ENCODE peak calls at places on chromosome 22, in four cellular contexts. One of them, this sample, is unnamed.

GRCh38 chr22:37604875-37605274 is 3.8 kb upstream of the GGA1 start:
- DNase-seq in IMR-90: no peak
- DNase-seq in H9: no peak
- DNase-seq in H1: no peak
- DNase-seq in this sample: no peak

GRCh38 chr22:41781508-41781906 is 19.0 kb upstream of the CCDC134 start:
- DNase-seq in IMR-90: no peak
- DNase-seq in H9: no peak
- DNase-seq in H1: no peak
- DNase-seq in this sample: no peak

GRCh38 chr22:23591203-23591791 is 11.2 kb upstream of the IGLL1 start:
- DNase-seq in IMR-90: peak; percentile 54
- DNase-seq in H9: peak; percentile 85
- DNase-seq in H1: peak; percentile 78
- DNase-seq in this sample: peak; percentile 84

GRCh38 chr22:24434472-24435322 is 7.3 kb downstream of the ADORA2A start:
- DNase-seq in IMR-90: no peak
- DNase-seq in H9: no peak
- DNase-seq in H1: no peak
- DNase-seq in this sample: no peak

GRCh38 chr22:30115705-30116104 is 35.4 kb downstream of the HORMAD2 start:
- DNase-seq in IMR-90: peak; percentile 9
- DNase-seq in H9: no peak
- DNase-seq in H1: no peak
- DNase-seq in this sample: peak; percentile 3

GRCh38 chr22:35488513-35488912 is 52.1 kb upstream of the RASD2 start:
- DNase-seq in IMR-90: no peak
- DNase-seq in H9: no peak
- DNase-seq in H1: no peak
- DNase-seq in this sample: no peak

GRCh38 chr22:40055143-40055926 is 60.6 kb downstream of the FAM83F start:
- DNase-seq in IMR-90: no peak
- DNase-seq in H9: no peak
- DNase-seq in H1: no peak
- DNase-seq in this sample: peak; percentile 82

GRCh38 chr22:25027552-25027951 is 75.0 kb downstream of the KIAA1671 start:
- DNase-seq in IMR-90: no peak
- DNase-seq in H9: no peak
- DNase-seq in H1: no peak
- DNase-seq in this sample: peak; percentile 79

GRCh38 chr22:42018224-42018623 is 19.6 kb downstream of the WBP2NL start:
- DNase-seq in IMR-90: no peak
- DNase-seq in H9: no peak
- DNase-seq in H1: no peak
- DNase-seq in this sample: no peak

GRCh38 chr22:23655891-23656475 is 23.9 kb upstream of the DRICH1 start:
- DNase-seq in IMR-90: no peak
- DNase-seq in H9: no peak
- DNase-seq in H1: no peak
- DNase-seq in this sample: no peak

GRCh38 chr22:19065298-19065859 is 56.8 kb downstream of the DGCR2 start:
- DNase-seq in IMR-90: no peak
- DNase-seq in H9: no peak
- DNase-seq in H1: no peak
- DNase-seq in this sample: no peak

GRCh38 chr22:40276877-40277823 is 69.2 kb upstream of the ADSL start:
- DNase-seq in IMR-90: peak; percentile 51
- DNase-seq in H9: no peak
- DNase-seq in H1: no peak
- DNase-seq in this sample: no peak

GRCh38 chr22:25403752-25404471 is 160.6 kb upstream of the GRK3 start:
- DNase-seq in IMR-90: peak; percentile 41
- DNase-seq in H9: no peak
- DNase-seq in H1: no peak
- DNase-seq in this sample: peak; percentile 55

GRCh38 chr22:24208012-24208749 is 26.9 kb downstream of the SUSD2 start:
- DNase-seq in IMR-90: peak; percentile 98
- DNase-seq in H9: no peak
- DNase-seq in H1: no peak
- DNase-seq in this sample: no peak

GRCh38 chr22:36585841-36586240 is 56.9 kb upstream of the EIF3D start:
- DNase-seq in IMR-90: peak; percentile 20
- DNase-seq in H9: peak; percentile 54
- DNase-seq in H1: peak; percentile 50
- DNase-seq in this sample: peak; percentile 86

DNA sequence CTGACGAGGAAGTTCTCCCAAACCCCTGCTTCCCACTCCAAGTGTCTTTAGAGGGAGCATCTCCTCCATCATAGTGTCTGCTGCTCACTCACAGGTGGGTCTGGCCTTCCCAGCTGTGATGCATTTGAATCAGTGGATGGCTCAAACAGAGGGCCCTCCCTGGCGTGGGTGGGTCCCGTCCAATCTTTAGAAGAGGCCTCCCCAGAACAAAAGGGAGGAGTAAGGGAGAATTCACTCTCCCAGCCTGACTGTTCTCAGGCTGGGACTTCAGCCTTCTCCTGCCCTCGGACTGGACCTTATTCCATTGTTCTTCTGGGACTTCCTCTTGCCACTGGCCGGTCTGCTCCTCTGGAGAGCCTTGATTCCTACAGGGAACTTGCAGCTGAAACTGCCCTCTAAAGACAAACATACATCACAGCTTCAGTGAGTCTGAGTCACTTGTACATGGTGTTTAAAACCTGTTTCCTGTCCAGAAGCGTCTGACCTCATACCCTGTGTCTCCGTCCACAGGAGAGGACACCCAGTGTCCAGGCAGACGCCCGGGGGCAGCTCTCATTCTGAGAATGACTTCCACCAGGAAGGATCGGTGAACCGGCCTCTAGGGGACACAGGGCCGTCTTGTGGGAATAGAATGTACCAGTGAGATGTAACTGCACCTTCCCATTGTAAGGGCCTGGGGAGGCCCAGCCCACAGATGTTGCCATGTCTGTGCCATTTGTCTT is 234.7 kb downstream of the BRD1 start:
- DNase-seq in IMR-90: no peak
- DNase-seq in H9: no peak
- DNase-seq in H1: no peak
- DNase-seq in this sample: no peak
- H3K27ac ChIP-seq in IMR-90: no peak overlapping the region
- H3K27ac ChIP-seq in H9: no peak overlapping the region
- H3K27ac ChIP-seq in H1: no peak overlapping the region
- H3K27ac ChIP-seq in this sample: no peak overlapping the region

GRCh38 chr22:31726692-31727091 is 23.2 kb downstream of the PRR14L start:
- DNase-seq in IMR-90: no peak
- DNase-seq in H9: no peak
- DNase-seq in H1: no peak
- DNase-seq in this sample: no peak
- H3K56ac ChIP-seq in IMR-90: no peak overlapping the region
- H3K56ac ChIP-seq in H9: no peak overlapping the region
- H3K56ac ChIP-seq in H1: no peak overlapping the region
- H3K56ac ChIP-seq in this sample: no peak overlapping the region

GRCh38 chr22:44085743-44086741 is 61.9 kb downstream of the PARVB start:
- DNase-seq in IMR-90: peak; percentile 53
- DNase-seq in H9: peak; percentile 43
- DNase-seq in H1: peak; percentile 10
- DNase-seq in this sample: peak; percentile 66
- H3K27ac ChIP-seq in IMR-90: no peak overlapping the region
- H3K27ac ChIP-seq in H9: no peak overlapping the region
- H3K27ac ChIP-seq in H1: no peak overlapping the region
- H3K27ac ChIP-seq in this sample: no peak overlapping the region

GRCh38 chr22:22181515-22181959 is 63.0 kb upstream of the VPREB1 start:
- DNase-seq in IMR-90: no peak
- DNase-seq in H9: no peak
- DNase-seq in H1: no peak
- DNase-seq in this sample: no peak
- H3K56ac ChIP-seq in IMR-90: no peak overlapping the region
- H3K56ac ChIP-seq in H9: no peak overlapping the region
- H3K56ac ChIP-seq in H1: no peak overlapping the region
- H3K56ac ChIP-seq in this sample: no peak overlapping the region

DNA sequence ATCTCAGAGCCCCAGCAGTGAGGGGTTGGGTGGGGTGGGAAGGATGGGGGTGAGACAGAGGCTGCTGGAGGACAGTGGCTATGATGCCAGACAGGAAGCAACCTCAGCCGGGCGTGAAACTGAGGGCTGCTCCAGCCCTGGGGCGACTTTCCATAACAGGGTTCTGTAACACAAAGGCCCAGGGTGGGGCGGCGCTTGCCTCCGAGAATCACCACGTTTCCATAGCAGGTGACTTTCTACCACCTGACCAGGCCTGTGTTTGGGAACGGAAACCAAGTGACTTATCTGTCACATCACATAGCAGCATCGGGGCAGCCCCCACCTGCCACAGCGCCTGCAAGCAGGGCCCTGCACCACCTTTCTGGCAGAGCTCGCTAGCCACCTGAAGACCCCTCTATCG is 85.8 kb downstream of the TRMU start:
- DNase-seq in IMR-90: no peak
- DNase-seq in H9: no peak
- DNase-seq in H1: no peak
- DNase-seq in this sample: no peak
- H3K27ac ChIP-seq in IMR-90: no peak overlapping the region
- H3K27ac ChIP-seq in H9: no peak overlapping the region
- H3K27ac ChIP-seq in H1: no peak overlapping the region
- H3K27ac ChIP-seq in this sample: no peak overlapping the region

DNA sequence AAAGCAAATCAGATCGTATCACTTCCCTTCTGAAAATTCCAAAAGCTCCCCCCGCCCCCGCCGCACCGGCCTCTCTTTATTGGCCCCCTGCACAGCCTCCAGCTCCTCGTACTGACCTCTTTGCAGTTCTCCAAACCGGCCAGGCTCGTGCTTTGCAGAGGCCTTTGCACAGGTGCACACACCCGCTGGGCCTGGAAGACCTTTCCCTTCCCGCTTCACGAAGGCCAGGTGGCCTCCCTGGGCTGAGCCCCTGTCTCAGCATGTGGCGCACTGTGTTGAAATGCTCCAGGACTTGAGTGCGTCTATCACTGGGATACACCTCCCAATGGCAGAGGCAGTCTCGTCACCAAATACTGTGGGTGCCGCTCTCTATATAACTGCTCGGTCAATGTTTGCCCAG is 13.2 kb upstream of the ADA2 start:
- DNase-seq in IMR-90: no peak
- DNase-seq in H9: peak; percentile 52
- DNase-seq in H1: no peak
- DNase-seq in this sample: no peak
- H3K56ac ChIP-seq in IMR-90: no peak overlapping the region
- H3K56ac ChIP-seq in H9: no peak overlapping the region
- H3K56ac ChIP-seq in H1: no peak overlapping the region
- H3K56ac ChIP-seq in this sample: no peak overlapping the region